ENCODE peak calls at places on chromosome 1, in nine cellular contexts. Y, P, U, H, V, R, F, X and Q are unnamed samples.

GRCh38 chr1:220881918-220882891 is 3.0 kb downstream of the HLX start:
- DNase-seq in Y (no peak), P (peak), U (no peak), H (no peak), V (no peak), R (no peak), F (peak), X (no peak), Q (no peak)

GRCh38 chr1:55808263-55808662 is 593.1 kb upstream of the USP24 start:
- DNase-seq in Y (no peak), P (no peak), U (no peak), H (no peak), V (no peak), R (no peak), F (no peak), X (no peak), Q (no peak)

GRCh38 chr1:40421694-40422384 is 28.4 kb upstream of the ZFP69B start:
- DNase-seq in Y (no peak), P (no peak), U (peak), H (no peak), V (no peak), R (no peak), F (peak), X (no peak), Q (no peak)

GRCh38 chr1:160167580-160167979 is 16.2 kb downstream of the ATP1A4 start:
- DNase-seq in Y (no peak), P (no peak), U (no peak), H (no peak), V (no peak), R (no peak), F (peak), X (no peak), Q (no peak)

GRCh38 chr1:202680586-202681352 is 29.5 kb downstream of the SYT2 start:
- DNase-seq in Y (no peak), P (no peak), U (no peak), H (no peak), V (no peak), R (no peak), F (no peak), X (no peak), Q (peak)

GRCh38 chr1:156689960-156690672 is 12.9 kb upstream of the NES start:
- DNase-seq in Y (no peak), P (peak), U (no peak), H (no peak), V (no peak), R (no peak), F (no peak), X (no peak), Q (no peak)

GRCh38 chr1:179366093-179366800 is 476 bp downstream of the AXDND1 start:
- DNase-seq in Y (peak), P (no peak), U (no peak), H (no peak), V (no peak), R (no peak), F (peak), X (no peak), Q (no peak)

GRCh38 chr1:983736-984475 is 2.0 kb upstream of the PERM1 start:
- DNase-seq in Y (no peak), P (peak), U (peak), H (peak), V (no peak), R (no peak), F (no peak), X (no peak), Q (no peak)

GRCh38 chr1:30523055-30524020 is 200.0 kb downstream of the MATN1 start:
- DNase-seq in Y (no peak), P (peak), U (peak), H (peak), V (peak), R (peak), F (peak), X (no peak), Q (no peak)